ENCODE peak calls at places on chromosomes 12 and 14, in four cellular contexts. I is keratinocyte; K is activated CD4-positive, alpha-beta T cell treated with anti-CD3 and anti-CD28 coated beads for 1 hour; U is AG08395. T is an unnamed sample.

GRCh38 chr14:97462081-97462480 is 664.9 kb downstream of the VRK1 start:
- DNase-seq in U (no peak), I (no peak), K (no peak), T (no peak)

GRCh38 chr12:54360717-54361456 is 3.4 kb downstream of the GPR84 start:
- DNase-seq in U (peak), I (no peak), K (peak), T (peak)

GRCh38 chr12:103779410-103780092 is 61.5 kb downstream of the NT5DC3 start:
- DNase-seq in U (no peak), I (no peak), K (no peak), T (no peak)

GRCh38 chr12:64160021-64160717 is 61.9 kb downstream of the KICS2 start:
- DNase-seq in I (no peak), U (no peak), K (no peak), T (no peak)

GRCh38 chr12:51951843-51952722 is 584 bp downstream of the ACVR1B start:
- DNase-seq in U (no peak), I (no peak), K (no peak), T (no peak)

GRCh38 chr12:129901256-129901655 is 2.6 kb downstream of the TMEM132D start:
- DNase-seq in K (no peak), I (no peak), U (no peak), T (peak)

GRCh38 chr14:84272290-84272721 is 1257.6 kb upstream of the FLRT2 start:
- DNase-seq in U (no peak), I (no peak), K (no peak), T (no peak)

GRCh38 chr14:34678306-34678705 is 36.1 kb downstream of the CFL2 start:
- DNase-seq in U (peak), I (no peak), K (no peak), T (no peak)

GRCh38 chr12:49094104-49094948 is at the start of gene DHH:
- DNase-seq in I (no peak), U (no peak), K (no peak), T (peak)

GRCh38 chr12:49283541-49284429 is 11.2 kb upstream of the PRPH start:
- DNase-seq in U (no peak), K (no peak), I (no peak), T (no peak)

GRCh38 chr12:26918321-26919215 is 19.2 kb downstream of the INTS13 start:
- DNase-seq in I (no peak), U (no peak), K (no peak), T (peak)

GRCh38 chr12:59322473-59322872 is 273.4 kb upstream of the SLC16A7 start:
- DNase-seq in K (no peak), I (no peak), U (no peak), T (no peak)

GRCh38 chr12:124796303-124796957 is 67.2 kb downstream of the SCARB1 start:
- DNase-seq in I (no peak), K (no peak), U (no peak), T (peak)

GRCh38 chr14:104865631-104866441 is 768 bp downstream of the CEP170B start:
- DNase-seq in I (no peak), K (no peak), U (peak), T (peak)

GRCh38 chr12:121816925-121817647 is 13.3 kb downstream of the SETD1B start:
- DNase-seq in I (no peak), U (no peak), K (no peak), T (peak)

GRCh38 chr12:11879306-11879705 is 191.4 kb upstream of the BCL2L14 start:
- DNase-seq in K (no peak), I (no peak), U (no peak), T (no peak)

GRCh38 chr14:99615497-99616245 is 11.7 kb upstream of the CCDC85C start:
- DNase-seq in U (no peak), I (no peak), K (no peak), T (no peak)

GRCh38 chr14:72711936-72712335 is 182.0 kb downstream of the DPF3 start:
- DNase-seq in U (no peak), I (no peak), K (no peak), T (no peak)

GRCh38 chr14:22512106-22512814 is 76.8 kb downstream of the DAD1 start:
- DNase-seq in I (no peak), U (no peak), K (no peak), T (no peak)

GRCh38 chr12:120416490-120417216 is 21.3 kb upstream of the COX6A1 start:
- DNase-seq in K (no peak), U (no peak), I (no peak), T (no peak)

GRCh38 chr14:88667555-88668273 is 104.9 kb downstream of the ZC3H14 start:
- DNase-seq in K (peak), U (peak), I (peak), T (peak)

GRCh38 chr12:99619389-99620158 is 28.0 kb upstream of the GARIN6 start:
- DNase-seq in U (peak), K (no peak), I (no peak), T (peak)

GRCh38 chr12:7107181-7108041 is 1.6 kb downstream of the C1RL start:
- DNase-seq in U (no peak), K (no peak), I (no peak), T (no peak)

GRCh38 chr12:103495783-103496456 is at the start of gene C12orf42:
- DNase-seq in I (no peak), K (no peak), U (peak), T (peak)

GRCh38 chr12:120115692-120116442 is 686 bp downstream of the RAB35 start:
- DNase-seq in K (no peak), U (peak), I (no peak), T (peak)

GRCh38 chr14:60331201-60332045 is 82.4 kb downstream of the PPM1A start:
- DNase-seq in K (peak), I (no peak), U (peak), T (peak)

GRCh38 chr12:30794591-30795409 is 40.0 kb upstream of the CAPRIN2 start:
- DNase-seq in K (no peak), I (no peak), U (peak), T (peak)

GRCh38 chr14:78997811-78998210 is 827.6 kb downstream of the NRXN3 start:
- DNase-seq in K (no peak), I (no peak), U (no peak), T (no peak)

GRCh38 chr14:94412671-94413638 is 24.6 kb upstream of the SERPINA1 start:
- DNase-seq in K (no peak), I (no peak), U (no peak), T (no peak)

GRCh38 chr12:123363743-123364531 is 710 bp downstream of the SBNO1 start:
- DNase-seq in U (peak), I (no peak), K (peak), T (peak)

GRCh38 chr14:24351517-24351916 is 11.7 kb upstream of the RIPK3 start:
- DNase-seq in I (no peak), K (no peak), U (peak), T (peak)

GRCh38 chr12:70080577-70080976 is 162.7 kb upstream of the CNOT2 start:
- DNase-seq in U (no peak), K (no peak), I (no peak), T (no peak)

T was measured in osteoblast.